ENCODE peak calls at places on chromosomes 2 and 18, in seven cellular contexts. F is NCI-H1930; H is NCI-H1417; Z is Peyer's patch; M is stimulated activated naive CD4-positive, alpha-beta T cell; E is activated naive CD4-positive, alpha-beta T cell; W is GDM1. L is an unnamed sample.
A peak's percentile ranks its signal among the peaks of the same experiment; 100 is the strongest.

GRCh38 chr18:70256994-70257393 is 31.9 kb upstream of the SOCS6 start:
- DNase-seq in F (no peak), W (no peak), H (no peak), M (no peak), Z (no peak), E (no peak), L (no peak)

GRCh38 chr2:224904390-224904789 is 137.9 kb downstream of the DOCK10 start:
- DNase-seq in E (no peak), M (no peak), Z (no peak), H (no peak), W (no peak), F (no peak), L (no peak)

GRCh38 chr2:85598594-85599340 is 3.2 kb downstream of the RNF181 start:
- DNase-seq in M (no peak), F (no peak), W (no peak), E (no peak), H (no peak), Z (no peak), L (no peak)

GRCh38 chr18:40235881-40236280 is 1719.2 kb upstream of the PIK3C3 start:
- DNase-seq in F (no peak), W (no peak), M (no peak), E (no peak), H (no peak), Z (no peak), L (no peak)

GRCh38 chr2:12106440-12107080 is 360.1 kb downstream of the LPIN1 start:
- DNase-seq in W (no peak), F (no peak), Z (peak; percentile 57), E (no peak), M (no peak), H (no peak), L (peak; percentile 78)

GRCh38 chr2:222941510-222942032 is 80.7 kb downstream of the ACSL3 start:
- DNase-seq in E (no peak), W (no peak), F (no peak), Z (no peak), H (no peak), M (no peak), L (no peak)

GRCh38 chr2:152611458-152612231 is 105.6 kb downstream of the PRPF40A start:
- DNase-seq in E (no peak), H (no peak), M (no peak), W (peak; percentile 74), Z (peak; percentile 51), F (no peak), L (no peak)

GRCh38 chr2:143482316-143482715 is 353.1 kb downstream of the ARHGAP15 start:
- DNase-seq in W (no peak), F (no peak), E (no peak), H (no peak), M (no peak), Z (no peak), L (no peak)

GRCh38 chr2:205747827-205748386 is 65.6 kb downstream of the NRP2 start:
- DNase-seq in H (no peak), F (no peak), M (no peak), E (no peak), Z (no peak), W (no peak), L (no peak)

GRCh38 chr2:221999702-222000101 is 299.1 kb downstream of the PAX3 start:
- DNase-seq in H (no peak), Z (no peak), F (no peak), M (no peak), E (no peak), W (no peak), L (no peak)

GRCh38 chr18:8657050-8657820 is 48.0 kb downstream of the RAB12 start:
- DNase-seq in E (no peak), H (peak; percentile 62), M (no peak), F (no peak), Z (no peak), W (no peak), L (no peak)

GRCh38 chr2:222561817-222562424 is 94.0 kb downstream of the FARSB start:
- DNase-seq in E (no peak), M (no peak), H (peak; percentile 42), F (peak; percentile 45), W (peak; percentile 5), Z (peak; percentile 66), L (no peak)

GRCh38 chr2:106108351-106108750 is 85.8 kb downstream of the UXS1 start:
- DNase-seq in Z (no peak), F (no peak), M (no peak), E (no peak), W (no peak), H (no peak), L (no peak)

GRCh38 chr2:239666855-239667376 is 266.1 kb upstream of the HDAC4 start:
- DNase-seq in M (no peak), W (no peak), F (no peak), E (no peak), Z (peak; percentile 41), H (no peak), L (no peak)

GRCh38 chr2:241768251-241768711 is 8.3 kb upstream of the GAL3ST2 start:
- DNase-seq in M (no peak), W (no peak), H (no peak), Z (no peak), E (no peak), F (no peak), L (no peak)

GRCh38 chr2:113117594-113118262 is 9.7 kb upstream of the IL1RN start:
- DNase-seq in H (no peak), Z (peak; percentile 70), F (no peak), M (no peak), W (no peak), E (no peak), L (no peak)

GRCh38 chr2:137969876-137970275 is 5.6 kb downstream of the HNMT start:
- DNase-seq in H (no peak), M (no peak), E (no peak), W (no peak), F (no peak), Z (no peak), L (no peak)

GRCh38 chr2:157761520-157761919 is 114.6 kb downstream of the ACVR1 start:
- DNase-seq in F (no peak), W (no peak), H (no peak), E (no peak), M (no peak), Z (no peak), L (no peak)

GRCh38 chr2:240169486-240170353 is 29.3 kb upstream of the OTOS start:
- DNase-seq in H (no peak), M (no peak), F (no peak), E (no peak), Z (no peak), W (no peak), L (peak; percentile 54)

GRCh38 chr18:46039967-46040746 is 31.9 kb downstream of the PSTPIP2 start:
- DNase-seq in Z (no peak), E (no peak), W (no peak), F (no peak), H (no peak), M (no peak), L (no peak)

GRCh38 chr2:60984717-60985116 is 32.8 kb upstream of the PEX13 start:
- DNase-seq in E (no peak), H (no peak), F (no peak), Z (no peak), M (no peak), W (no peak), L (no peak)

GRCh38 chr2:46847185-46847710 is 68.4 kb downstream of the MCFD2 start:
- DNase-seq in M (no peak), F (no peak), Z (peak; percentile 95), E (no peak), W (no peak), H (peak; percentile 40), L (peak; percentile 94)